ENCODE peak calls at places on chromosomes 13 and 19, in seven cellular contexts. One of them, this sample, is unnamed.

GRCh38 chr19:38736036-38736412 is 8.2 kb downstream of the CAPN12 start:
- DNase-seq in fibroblast of pulmonary artery: no peak
- DNase-seq in CD8-positive, alpha-beta T cell: peak; percentile 71
- DNase-seq in AG10803: peak; percentile 16
- DNase-seq in AG09309: no peak
- DNase-seq in stomach: peak; percentile 64
- DNase-seq in BJ: no peak
- DNase-seq in this sample: no peak

GRCh38 chr19:17404621-17405249 is 695 bp downstream of the BST2 start:
- DNase-seq in AG10803: no peak
- DNase-seq in BJ: no peak
- DNase-seq in stomach: no peak
- DNase-seq in AG09309: no peak
- DNase-seq in CD8-positive, alpha-beta T cell: no peak
- DNase-seq in fibroblast of pulmonary artery: no peak
- DNase-seq in this sample: no peak

GRCh38 chr19:35752746-35753350 is 4.0 kb downstream of the HSPB6 start:
- DNase-seq in BJ: no peak
- DNase-seq in stomach: no peak
- DNase-seq in fibroblast of pulmonary artery: no peak
- DNase-seq in AG10803: no peak
- DNase-seq in AG09309: no peak
- DNase-seq in CD8-positive, alpha-beta T cell: no peak
- DNase-seq in this sample: no peak

GRCh38 chr19:7542556-7543348 is 7.2 kb downstream of the PNPLA6 start:
- DNase-seq in AG10803: no peak
- DNase-seq in stomach: no peak
- DNase-seq in CD8-positive, alpha-beta T cell: no peak
- DNase-seq in fibroblast of pulmonary artery: no peak
- DNase-seq in AG09309: no peak
- DNase-seq in BJ: no peak
- DNase-seq in this sample: no peak

GRCh38 chr19:1523412-1524205 is at the start of gene PLK5:
- DNase-seq in CD8-positive, alpha-beta T cell: no peak
- DNase-seq in stomach: no peak
- DNase-seq in AG10803: no peak
- DNase-seq in BJ: no peak
- DNase-seq in AG09309: no peak
- DNase-seq in fibroblast of pulmonary artery: no peak
- DNase-seq in this sample: no peak

GRCh38 chr19:48341515-48342413 is 16.4 kb downstream of the EMP3 start:
- DNase-seq in AG09309: no peak
- DNase-seq in stomach: no peak
- DNase-seq in AG10803: no peak
- DNase-seq in BJ: no peak
- DNase-seq in CD8-positive, alpha-beta T cell: no peak
- DNase-seq in fibroblast of pulmonary artery: no peak
- DNase-seq in this sample: no peak

GRCh38 chr13:45602183-45602582 is 13.4 kb downstream of the ERICH6B start:
- DNase-seq in stomach: no peak
- DNase-seq in AG10803: no peak
- DNase-seq in AG09309: no peak
- DNase-seq in fibroblast of pulmonary artery: peak; percentile 33
- DNase-seq in CD8-positive, alpha-beta T cell: no peak
- DNase-seq in BJ: no peak
- DNase-seq in this sample: peak; percentile 4

GRCh38 chr13:21583496-21583895 is 20.5 kb downstream of the MICU2 start:
- DNase-seq in stomach: no peak
- DNase-seq in AG09309: no peak
- DNase-seq in AG10803: peak; percentile 30
- DNase-seq in CD8-positive, alpha-beta T cell: no peak
- DNase-seq in fibroblast of pulmonary artery: peak; percentile 55
- DNase-seq in BJ: no peak
- DNase-seq in this sample: peak; percentile 83

GRCh38 chr19:3178377-3178972 is at the start of gene S1PR4:
- DNase-seq in AG10803: no peak
- DNase-seq in stomach: no peak
- DNase-seq in BJ: no peak
- DNase-seq in CD8-positive, alpha-beta T cell: peak; percentile 91
- DNase-seq in AG09309: no peak
- DNase-seq in fibroblast of pulmonary artery: no peak
- DNase-seq in this sample: no peak

GRCh38 chr13:23741879-23742510 is 147.2 kb downstream of the MIPEP start:
- DNase-seq in BJ: no peak
- DNase-seq in stomach: no peak
- DNase-seq in fibroblast of pulmonary artery: no peak
- DNase-seq in AG10803: no peak
- DNase-seq in CD8-positive, alpha-beta T cell: no peak
- DNase-seq in AG09309: no peak
- DNase-seq in this sample: peak; percentile 35

GRCh38 chr13:110874508-110874960 is 40.3 kb downstream of the ANKRD10 start:
- DNase-seq in stomach: peak; percentile 85
- DNase-seq in AG10803: peak; percentile 35
- DNase-seq in fibroblast of pulmonary artery: peak; percentile 62
- DNase-seq in CD8-positive, alpha-beta T cell: peak; percentile 58
- DNase-seq in BJ: no peak
- DNase-seq in AG09309: no peak
- DNase-seq in this sample: peak; percentile 64

GRCh38 chr13:23411220-23411619 is 22.3 kb downstream of the SACS start:
- DNase-seq in BJ: no peak
- DNase-seq in CD8-positive, alpha-beta T cell: no peak
- DNase-seq in fibroblast of pulmonary artery: no peak
- DNase-seq in stomach: no peak
- DNase-seq in AG09309: no peak
- DNase-seq in AG10803: no peak
- DNase-seq in this sample: no peak

GRCh38 chr19:36051236-36051635 is 2.8 kb downstream of the THAP8 start:
- DNase-seq in BJ: no peak
- DNase-seq in stomach: no peak
- DNase-seq in fibroblast of pulmonary artery: no peak
- DNase-seq in CD8-positive, alpha-beta T cell: no peak
- DNase-seq in AG10803: no peak
- DNase-seq in AG09309: no peak
- DNase-seq in this sample: peak; percentile 29

GRCh38 chr19:35601971-35602370 is 10.6 kb upstream of the HAUS5 start:
- DNase-seq in AG09309: no peak
- DNase-seq in CD8-positive, alpha-beta T cell: no peak
- DNase-seq in stomach: no peak
- DNase-seq in AG10803: no peak
- DNase-seq in fibroblast of pulmonary artery: no peak
- DNase-seq in BJ: no peak
- DNase-seq in this sample: no peak

GRCh38 chr19:35299523-35300339 is 7.8 kb downstream of the MAG start:
- DNase-seq in fibroblast of pulmonary artery: no peak
- DNase-seq in AG09309: no peak
- DNase-seq in CD8-positive, alpha-beta T cell: no peak
- DNase-seq in AG10803: no peak
- DNase-seq in BJ: no peak
- DNase-seq in stomach: no peak
- DNase-seq in this sample: no peak

GRCh38 chr13:43036386-43037220 is 13.2 kb downstream of the DNAJC15 start:
- DNase-seq in stomach: no peak
- DNase-seq in AG09309: no peak
- DNase-seq in AG10803: no peak
- DNase-seq in CD8-positive, alpha-beta T cell: no peak
- DNase-seq in fibroblast of pulmonary artery: peak; percentile 71
- DNase-seq in BJ: no peak
- DNase-seq in this sample: no peak

GRCh38 chr13:27792393-27793218 is at the start of gene GSX1:
- DNase-seq in AG10803: peak; percentile 62
- DNase-seq in CD8-positive, alpha-beta T cell: peak; percentile 57
- DNase-seq in AG09309: peak; percentile 11
- DNase-seq in fibroblast of pulmonary artery: peak; percentile 79
- DNase-seq in stomach: peak; percentile 72
- DNase-seq in BJ: no peak
- DNase-seq in this sample: peak; percentile 80

DNA sequence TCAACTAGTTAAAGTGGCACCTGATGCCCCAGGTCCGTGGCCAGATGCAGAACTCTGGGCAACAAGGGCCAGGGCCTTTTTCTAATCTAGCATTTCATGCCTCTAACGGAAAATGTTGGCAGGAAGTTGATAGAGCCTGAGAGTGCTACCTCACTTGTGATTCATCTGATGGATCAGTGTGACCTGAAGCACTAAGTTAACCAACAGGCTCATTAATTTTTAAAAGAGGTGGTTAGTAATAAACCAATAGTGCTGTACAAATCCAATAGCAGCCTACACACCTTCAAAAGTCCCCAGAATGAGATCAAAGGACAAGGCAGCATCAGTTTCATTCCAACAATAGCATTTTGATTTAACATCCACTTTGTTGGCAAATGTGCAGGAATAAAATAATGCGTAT is 19.0 kb downstream of the UBE2L5 start:
- DNase-seq in AG09309: no peak
- DNase-seq in BJ: no peak
- DNase-seq in fibroblast of pulmonary artery: no peak
- DNase-seq in stomach: no peak
- DNase-seq in AG10803: no peak
- DNase-seq in CD8-positive, alpha-beta T cell: no peak
- DNase-seq in this sample: no peak
- H3K4me3 ChIP-seq in AG09309: no peak overlapping the region
- H3K4me3 ChIP-seq in BJ: no peak overlapping the region
- H3K4me3 ChIP-seq in fibroblast of pulmonary artery: no peak overlapping the region
- H3K4me3 ChIP-seq in stomach: no peak overlapping the region
- H3K4me3 ChIP-seq in AG10803: no peak overlapping the region
- H3K4me3 ChIP-seq in CD8-positive, alpha-beta T cell: no peak overlapping the region
- H3K4me3 ChIP-seq in this sample: no peak overlapping the region

DNA sequence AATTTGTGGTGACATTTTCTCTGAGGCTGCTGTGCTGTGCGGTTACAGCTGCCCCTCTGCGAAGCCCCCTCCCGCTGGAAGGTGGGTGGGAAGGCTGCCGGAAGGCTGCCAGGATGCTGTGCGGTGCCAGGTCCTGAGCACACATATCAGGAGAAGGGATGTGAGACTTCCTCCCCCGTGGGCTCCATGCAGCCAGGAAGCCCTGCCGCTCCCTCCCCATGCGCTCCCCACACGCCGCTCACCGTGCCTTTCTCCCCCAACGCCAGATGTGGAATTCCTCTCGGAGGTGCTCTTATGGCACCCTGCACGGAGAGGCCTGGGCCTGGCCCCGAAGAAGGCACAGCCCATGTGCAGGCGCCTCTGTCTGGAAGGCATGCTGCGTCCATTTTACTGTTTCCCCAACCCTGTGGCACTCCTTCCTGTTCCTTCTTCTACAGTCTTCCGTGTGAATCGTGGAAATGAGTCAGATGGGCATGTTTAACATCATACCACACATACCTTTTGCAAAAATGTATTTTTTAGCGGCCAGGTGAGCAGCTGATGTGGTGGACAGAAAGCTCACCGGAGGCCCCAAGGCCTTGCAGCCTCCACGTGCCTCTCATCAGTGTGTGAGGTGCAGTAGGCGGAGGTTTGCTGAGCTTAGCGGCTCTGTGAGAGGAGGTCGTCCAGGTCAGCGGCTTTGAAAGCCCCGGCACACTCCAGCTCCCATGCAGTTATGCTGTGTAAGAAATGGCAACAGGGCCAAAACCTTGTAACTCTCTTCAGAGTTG is 88.0 kb downstream of the ATP11A start:
- DNase-seq in AG10803: no peak
- DNase-seq in BJ: no peak
- DNase-seq in AG09309: no peak
- DNase-seq in CD8-positive, alpha-beta T cell: no peak
- DNase-seq in stomach: peak; percentile 9
- DNase-seq in fibroblast of pulmonary artery: no peak
- DNase-seq in this sample: no peak
- TF ChIP-seq CTCF in AG10803: no peak
- TF ChIP-seq CTCF in BJ: no peak
- TF ChIP-seq CTCF in AG09309: no peak
- TF ChIP-seq CTCF in CD8-positive, alpha-beta T cell: no peak
- TF ChIP-seq CTCF in stomach: no peak
- TF ChIP-seq CTCF in fibroblast of pulmonary artery: no peak
- TF ChIP-seq CTCF in this sample: no peak

DNA sequence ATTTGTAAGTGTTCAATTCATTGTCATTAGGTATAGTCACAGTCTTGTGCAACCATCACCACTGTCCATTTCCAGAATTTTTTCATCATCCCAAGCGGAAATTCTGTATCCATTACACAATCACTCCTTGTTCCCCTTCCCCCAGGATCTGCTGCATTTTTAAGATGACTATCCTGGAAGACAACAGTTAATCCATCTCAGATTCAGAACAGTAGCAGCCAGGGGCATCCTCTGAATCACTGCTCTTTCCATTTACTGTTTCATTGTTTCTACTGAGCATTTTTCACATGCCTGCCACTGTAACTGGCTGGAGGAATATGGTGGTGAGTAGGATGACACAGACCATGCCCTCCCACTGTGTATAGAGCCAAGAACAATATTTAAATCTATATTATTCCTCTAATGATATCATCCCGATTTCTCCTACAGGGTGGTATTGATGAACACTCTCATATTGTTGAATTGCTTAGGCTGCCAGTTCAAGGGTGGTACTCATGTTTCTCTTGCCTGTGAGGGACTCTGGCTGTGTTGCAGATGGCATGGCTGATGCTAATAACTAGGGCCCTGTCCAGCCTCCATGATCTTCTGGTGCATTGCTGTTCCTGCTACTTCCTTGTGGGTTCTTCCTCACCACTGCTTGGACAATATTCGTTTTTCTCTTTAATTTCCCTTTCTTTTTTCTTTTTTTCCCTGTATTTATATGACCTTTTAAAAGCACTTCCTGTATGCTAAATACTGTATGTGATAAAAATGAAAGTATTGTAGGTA is 59.0 kb downstream of the WDFY2 start:
- DNase-seq in CD8-positive, alpha-beta T cell: no peak
- DNase-seq in fibroblast of pulmonary artery: peak; percentile 93
- DNase-seq in AG10803: peak; percentile 98
- DNase-seq in BJ: peak; percentile 85
- DNase-seq in AG09309: peak; percentile 87
- DNase-seq in stomach: no peak
- DNase-seq in this sample: peak; percentile 83
- H3K4me3 ChIP-seq in CD8-positive, alpha-beta T cell: no peak overlapping the region
- H3K4me3 ChIP-seq in fibroblast of pulmonary artery: peak overlapping the region; percentile 1
- H3K4me3 ChIP-seq in AG10803: peak overlapping the region; percentile 33
- H3K4me3 ChIP-seq in BJ: no peak overlapping the region
- H3K4me3 ChIP-seq in AG09309: no peak overlapping the region
- H3K4me3 ChIP-seq in stomach: no peak overlapping the region
- H3K4me3 ChIP-seq in this sample: no peak overlapping the region

GRCh38 chr13:40995997-40996396 is 23.1 kb downstream of the ELF1 start:
- DNase-seq in AG09309: no peak
- DNase-seq in BJ: no peak
- DNase-seq in fibroblast of pulmonary artery: no peak
- DNase-seq in CD8-positive, alpha-beta T cell: no peak
- DNase-seq in stomach: no peak
- DNase-seq in AG10803: no peak
- DNase-seq in this sample: no peak

GRCh38 chr13:40993119-40993518 is 26.0 kb downstream of the ELF1 start:
- DNase-seq in CD8-positive, alpha-beta T cell: no peak
- DNase-seq in stomach: no peak
- DNase-seq in BJ: no peak
- DNase-seq in fibroblast of pulmonary artery: no peak
- DNase-seq in AG10803: peak; percentile 30
- DNase-seq in AG09309: no peak
- DNase-seq in this sample: peak; percentile 27

GRCh38 chr13:40993987-40994386 is 25.1 kb downstream of the ELF1 start:
- DNase-seq in CD8-positive, alpha-beta T cell: no peak
- DNase-seq in AG09309: no peak
- DNase-seq in AG10803: no peak
- DNase-seq in stomach: peak; percentile 45
- DNase-seq in BJ: no peak
- DNase-seq in fibroblast of pulmonary artery: no peak
- DNase-seq in this sample: no peak

GRCh38 chr13:40994581-40995230 is 24.4 kb downstream of the ELF1 start:
- DNase-seq in stomach: no peak
- DNase-seq in AG09309: no peak
- DNase-seq in AG10803: no peak
- DNase-seq in fibroblast of pulmonary artery: no peak
- DNase-seq in CD8-positive, alpha-beta T cell: no peak
- DNase-seq in BJ: no peak
- DNase-seq in this sample: no peak

GRCh38 chr13:40992678-40993077 is 26.4 kb downstream of the ELF1 start:
- DNase-seq in BJ: no peak
- DNase-seq in CD8-positive, alpha-beta T cell: no peak
- DNase-seq in fibroblast of pulmonary artery: no peak
- DNase-seq in AG09309: no peak
- DNase-seq in stomach: no peak
- DNase-seq in AG10803: no peak
- DNase-seq in this sample: peak; percentile 33
- TF ChIP-seq CTCF in BJ: no peak
- TF ChIP-seq CTCF in CD8-positive, alpha-beta T cell: peak; percentile 47
- TF ChIP-seq CTCF in fibroblast of pulmonary artery: no peak
- TF ChIP-seq CTCF in AG09309: no peak
- TF ChIP-seq CTCF in stomach: no peak
- TF ChIP-seq CTCF in AG10803: no peak
- TF ChIP-seq CTCF in this sample: peak; percentile 21